ENCODE peak calls at places on chromosomes 4 and X, in seven cellular contexts. C is B cell, K is ELR, D is sigmoid colon, B is tibial nerve, U is ecto neural progenitor cell, W is T-helper 9 cell. E is an unnamed sample.

GRCh38 chr4:173991814-173992213 is 291.7 kb downstream of the FBXO8 start:
- DNase-seq in C (no peak), K (no peak), D (no peak), B (no peak), U (no peak), W (no peak), E (no peak)

GRCh38 chrX:45479196-45479834 is 278.6 kb upstream of the DIPK2B start:
- DNase-seq in C (no peak), K (peak; percentile 90), D (no peak), B (no peak), U (no peak), W (no peak), E (no peak)

GRCh38 chr4:20044936-20045335 is 206.8 kb upstream of the SLIT2 start:
- DNase-seq in C (no peak), K (no peak), D (no peak), B (no peak), U (no peak), W (no peak), E (no peak)

GRCh38 chr4:32128549-32128948 is 1408.4 kb downstream of the PCDH7 start:
- DNase-seq in C (no peak), K (no peak), D (no peak), B (no peak), U (no peak), W (no peak), E (no peak)

GRCh38 chr4:34732170-34732569 is 1512.1 kb downstream of the ARAP2 start:
- DNase-seq in C (no peak), K (no peak), D (no peak), B (no peak), U (no peak), W (no peak), E (peak; percentile 75)

GRCh38 chr4:166301266-166301665 is 428.2 kb downstream of the TLL1 start:
- DNase-seq in C (no peak), K (no peak), D (no peak), B (no peak), U (no peak), W (no peak), E (no peak)

GRCh38 chr4:155415662-155416061 is 38.9 kb upstream of the MAP9 start:
- DNase-seq in C (no peak), K (no peak), D (no peak), B (no peak), U (no peak), W (no peak), E (no peak)

GRCh38 chr4:89949782-89950387 is 55.2 kb downstream of the MMRN1 start:
- DNase-seq in C (peak; percentile 14), K (peak; percentile 3), D (no peak), B (no peak), U (no peak), W (no peak), E (peak; percentile 33)

GRCh38 chr4:158810487-158811215 is 41.8 kb downstream of the FNIP2 start:
- DNase-seq in C (no peak), K (peak; percentile 94), D (peak; percentile 92), B (peak; percentile 53), U (no peak), W (no peak), E (no peak)

GRCh38 chrX:56232221-56233082 is at the start of gene KLF8:
- DNase-seq in C (peak; percentile 62), K (no peak), D (peak; percentile 76), B (peak; percentile 34), U (peak; percentile 56), W (peak; percentile 9), E (no peak)

GRCh38 chr4:67465032-67465762 is 80.1 kb downstream of the CENPC start:
- DNase-seq in C (no peak), K (no peak), D (no peak), B (no peak), U (no peak), W (no peak), E (no peak)

GRCh38 chr4:4864443-4864939 is 5.0 kb downstream of the MSX1 start:
- DNase-seq in C (no peak), K (no peak), D (no peak), B (no peak), U (no peak), W (no peak), E (no peak)

GRCh38 chrX:12975999-12976558 is 1.2 kb downstream of the TMSB4X start:
- DNase-seq in C (peak; percentile 80), K (peak; percentile 39), D (no peak), B (peak; percentile 22), U (peak; percentile 68), W (no peak), E (no peak)

GRCh38 chr4:152901205-152901604 is 34.9 kb upstream of the FHDC1 start:
- DNase-seq in C (no peak), K (no peak), D (no peak), B (no peak), U (no peak), W (no peak), E (no peak)

GRCh38 chr4:189202182-189202868 is 738.3 kb upstream of the FRG1 start:
- DNase-seq in C (peak; percentile 47), K (peak; percentile 13), D (peak; percentile 79), B (peak; percentile 69), U (peak; percentile 69), W (no peak), E (no peak)

GRCh38 chrX:2410279-2411020 is 90.3 kb downstream of the DHRSX start:
- DNase-seq in C (no peak), K (no peak), D (no peak), B (no peak), U (no peak), W (no peak), E (no peak)

GRCh38 chrX:153774576-153775292 is 6.1 kb upstream of the SRPK3 start:
- DNase-seq in C (no peak), K (no peak), D (peak; percentile 60), B (no peak), U (no peak), W (no peak), E (no peak)

E was measured in NCI-H446 treated with DMSO at 0.1 percent for 48 hours.